ENCODE peak calls at places on chromosome 14, in nine cellular contexts. One of them, this sample, is unnamed.

GRCh38 chr14:51398898-51399297 is 158.9 kb downstream of the TMX1 start:
- DNase-seq in stomach: no peak
- DNase-seq in suprapubic skin: no peak
- DNase-seq in ovary: no peak
- DNase-seq in transverse colon: no peak
- DNase-seq in A549: peak
- DNase-seq in SK-N-SH: no peak
- DNase-seq in GM12878: no peak
- DNase-seq in HepG2: no peak
- DNase-seq in this sample: no peak

GRCh38 chr14:72666610-72667009 is 227.3 kb downstream of the DPF3 start:
- DNase-seq in stomach: no peak
- DNase-seq in suprapubic skin: no peak
- DNase-seq in ovary: no peak
- DNase-seq in transverse colon: no peak
- DNase-seq in A549: peak
- DNase-seq in SK-N-SH: no peak
- DNase-seq in GM12878: no peak
- DNase-seq in HepG2: no peak
- DNase-seq in this sample: no peak

GRCh38 chr14:28975084-28975483 is 208.5 kb downstream of the FOXG1 start:
- DNase-seq in stomach: no peak
- DNase-seq in suprapubic skin: no peak
- DNase-seq in ovary: no peak
- DNase-seq in transverse colon: no peak
- DNase-seq in A549: no peak
- DNase-seq in SK-N-SH: no peak
- DNase-seq in GM12878: no peak
- DNase-seq in HepG2: no peak
- DNase-seq in this sample: no peak

GRCh38 chr14:104439625-104440024 is 139.9 kb upstream of the C14orf180 start:
- DNase-seq in stomach: no peak
- DNase-seq in suprapubic skin: no peak
- DNase-seq in ovary: no peak
- DNase-seq in transverse colon: no peak
- DNase-seq in A549: no peak
- DNase-seq in SK-N-SH: no peak
- DNase-seq in GM12878: no peak
- DNase-seq in HepG2: no peak
- DNase-seq in this sample: no peak

GRCh38 chr14:63770187-63770807 is 42.4 kb upstream of the SGPP1 start:
- DNase-seq in stomach: peak
- DNase-seq in suprapubic skin: no peak
- DNase-seq in ovary: no peak
- DNase-seq in transverse colon: peak
- DNase-seq in A549: peak
- DNase-seq in SK-N-SH: peak
- DNase-seq in GM12878: no peak
- DNase-seq in HepG2: peak
- DNase-seq in this sample: peak

GRCh38 chr14:23569443-23570151 is 2.0 kb upstream of the AP1G2 start:
- DNase-seq in stomach: no peak
- DNase-seq in suprapubic skin: peak
- DNase-seq in ovary: no peak
- DNase-seq in transverse colon: no peak
- DNase-seq in A549: peak
- DNase-seq in SK-N-SH: peak
- DNase-seq in GM12878: no peak
- DNase-seq in HepG2: peak
- DNase-seq in this sample: no peak

GRCh38 chr14:76121089-76121748 is 30.5 kb upstream of the GPATCH2L start:
- DNase-seq in stomach: no peak
- DNase-seq in suprapubic skin: no peak
- DNase-seq in ovary: no peak
- DNase-seq in transverse colon: no peak
- DNase-seq in A549: no peak
- DNase-seq in SK-N-SH: no peak
- DNase-seq in GM12878: no peak
- DNase-seq in HepG2: no peak
- DNase-seq in this sample: no peak

GRCh38 chr14:33120341-33120740 is 181.7 kb downstream of the NPAS3 start:
- DNase-seq in stomach: no peak
- DNase-seq in suprapubic skin: no peak
- DNase-seq in ovary: no peak
- DNase-seq in transverse colon: no peak
- DNase-seq in A549: no peak
- DNase-seq in SK-N-SH: no peak
- DNase-seq in GM12878: no peak
- DNase-seq in HepG2: no peak
- DNase-seq in this sample: no peak

GRCh38 chr14:95784137-95784536 is 70.2 kb upstream of the TCL1A start:
- DNase-seq in stomach: no peak
- DNase-seq in suprapubic skin: no peak
- DNase-seq in ovary: no peak
- DNase-seq in transverse colon: no peak
- DNase-seq in A549: no peak
- DNase-seq in SK-N-SH: no peak
- DNase-seq in GM12878: no peak
- DNase-seq in HepG2: peak
- DNase-seq in this sample: no peak

GRCh38 chr14:56555921-56556570 is 23.6 kb upstream of the TMEM260 start:
- DNase-seq in stomach: no peak
- DNase-seq in suprapubic skin: no peak
- DNase-seq in ovary: no peak
- DNase-seq in transverse colon: no peak
- DNase-seq in A549: peak
- DNase-seq in SK-N-SH: peak
- DNase-seq in GM12878: no peak
- DNase-seq in HepG2: peak
- DNase-seq in this sample: no peak

GRCh38 chr14:63852817-63853730 is at the start of gene SYNE2:
- DNase-seq in stomach: peak
- DNase-seq in suprapubic skin: peak
- DNase-seq in ovary: peak
- DNase-seq in transverse colon: peak
- DNase-seq in A549: peak
- DNase-seq in SK-N-SH: peak
- DNase-seq in GM12878: no peak
- DNase-seq in HepG2: peak
- DNase-seq in this sample: peak

GRCh38 chr14:89349196-89350008 is 67.6 kb downstream of the FOXN3 start:
- DNase-seq in stomach: peak
- DNase-seq in suprapubic skin: no peak
- DNase-seq in ovary: no peak
- DNase-seq in transverse colon: peak
- DNase-seq in A549: peak
- DNase-seq in SK-N-SH: peak
- DNase-seq in GM12878: no peak
- DNase-seq in HepG2: no peak
- DNase-seq in this sample: no peak

GRCh38 chr14:96639550-96639949 is 137.4 kb downstream of the PAPOLA start:
- DNase-seq in stomach: peak
- DNase-seq in suprapubic skin: no peak
- DNase-seq in ovary: no peak
- DNase-seq in transverse colon: no peak
- DNase-seq in A549: no peak
- DNase-seq in SK-N-SH: no peak
- DNase-seq in GM12878: no peak
- DNase-seq in HepG2: no peak
- DNase-seq in this sample: no peak

GRCh38 chr14:60222820-60223219 is 26.2 kb upstream of the PPM1A start:
- DNase-seq in stomach: peak
- DNase-seq in suprapubic skin: no peak
- DNase-seq in ovary: no peak
- DNase-seq in transverse colon: no peak
- DNase-seq in A549: no peak
- DNase-seq in SK-N-SH: no peak
- DNase-seq in GM12878: no peak
- DNase-seq in HepG2: no peak
- DNase-seq in this sample: no peak

GRCh38 chr14:29442720-29443119 is 484.9 kb downstream of the PRKD1 start:
- DNase-seq in stomach: no peak
- DNase-seq in suprapubic skin: no peak
- DNase-seq in ovary: no peak
- DNase-seq in transverse colon: no peak
- DNase-seq in A549: no peak
- DNase-seq in SK-N-SH: no peak
- DNase-seq in GM12878: no peak
- DNase-seq in HepG2: no peak
- DNase-seq in this sample: no peak

DNA sequence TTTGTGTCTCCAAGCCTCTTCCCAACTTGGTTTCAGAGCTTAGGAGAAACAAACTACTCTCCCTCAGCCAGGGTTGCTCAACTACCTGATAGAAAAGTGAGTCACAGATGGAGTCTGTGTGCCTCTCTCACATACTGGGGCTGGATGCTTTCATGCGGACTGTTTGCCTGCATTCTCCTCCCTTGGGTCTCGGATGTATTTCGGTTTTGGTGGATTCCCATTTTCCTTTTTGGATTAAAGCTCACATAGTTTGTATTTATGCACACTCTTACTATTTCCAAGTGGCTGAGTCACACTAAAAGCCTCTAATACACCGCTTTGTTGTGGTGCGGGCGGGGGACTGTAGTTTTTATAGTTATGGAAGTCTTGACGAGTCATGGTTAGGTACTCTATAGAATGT is 505.4 kb downstream of the LRFN5 start:
- DNase-seq in stomach: no peak
- DNase-seq in suprapubic skin: no peak
- DNase-seq in ovary: no peak
- DNase-seq in transverse colon: no peak
- DNase-seq in A549: no peak
- DNase-seq in SK-N-SH: no peak
- DNase-seq in GM12878: no peak
- DNase-seq in HepG2: no peak
- DNase-seq in this sample: no peak
- H3K4me3 ChIP-seq in stomach: no peak
- H3K4me3 ChIP-seq in suprapubic skin: no peak
- H3K4me3 ChIP-seq in ovary: no peak
- H3K4me3 ChIP-seq in transverse colon: no peak
- H3K4me3 ChIP-seq in A549: no peak
- H3K4me3 ChIP-seq in SK-N-SH: no peak
- H3K4me3 ChIP-seq in GM12878: no peak
- H3K4me3 ChIP-seq in HepG2: no peak
- H3K4me3 ChIP-seq in this sample: no peak

DNA sequence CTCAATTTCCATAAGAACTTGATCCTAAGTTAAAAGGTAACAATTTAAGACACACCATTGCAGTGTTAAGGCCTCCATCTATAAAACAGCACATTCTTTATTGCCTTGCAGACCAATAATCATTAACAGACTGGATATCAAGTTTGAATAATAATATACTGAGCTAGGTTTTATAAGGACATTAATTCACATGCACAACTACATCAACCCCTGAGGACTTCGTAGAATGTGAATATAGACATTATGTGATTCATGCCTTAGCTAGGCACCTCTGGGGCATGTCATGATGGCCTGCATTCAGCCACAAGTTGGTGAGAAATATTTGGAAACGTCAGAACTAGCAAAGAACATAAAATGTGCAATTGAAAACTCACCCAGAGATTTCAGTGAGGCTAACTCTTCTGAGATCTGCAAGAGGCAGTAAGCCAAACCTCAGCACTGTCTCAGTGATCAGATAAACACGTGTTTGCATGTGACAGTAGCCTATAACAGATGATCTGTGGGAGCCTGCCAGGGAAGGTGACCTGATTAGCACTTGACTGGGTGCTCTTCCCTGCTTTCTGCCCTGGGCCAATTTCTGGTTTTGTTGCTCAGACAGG is 492.2 kb downstream of the FLRT2 start:
- DNase-seq in stomach: no peak
- DNase-seq in suprapubic skin: no peak
- DNase-seq in ovary: no peak
- DNase-seq in transverse colon: no peak
- DNase-seq in A549: no peak
- DNase-seq in SK-N-SH: no peak
- DNase-seq in GM12878: no peak
- DNase-seq in HepG2: no peak
- DNase-seq in this sample: no peak
- TF ChIP-seq EP300 in stomach: no peak
- TF ChIP-seq EP300 in suprapubic skin: no peak
- TF ChIP-seq EP300 in ovary: no peak
- TF ChIP-seq EP300 in transverse colon: no peak
- TF ChIP-seq EP300 in A549: no peak
- TF ChIP-seq EP300 in SK-N-SH: no peak
- TF ChIP-seq EP300 in GM12878: no peak
- TF ChIP-seq EP300 in HepG2: no peak
- TF ChIP-seq EP300 in this sample: no peak

GRCh38 chr14:92325835-92326234 is 2.9 kb downstream of the SLC24A4 start:
- DNase-seq in stomach: no peak
- DNase-seq in suprapubic skin: no peak
- DNase-seq in ovary: no peak
- DNase-seq in transverse colon: no peak
- DNase-seq in A549: peak
- DNase-seq in SK-N-SH: no peak
- DNase-seq in GM12878: no peak
- DNase-seq in HepG2: no peak
- DNase-seq in this sample: no peak

GRCh38 chr14:92323916-92324818 is 1.2 kb downstream of the SLC24A4 start:
- DNase-seq in stomach: no peak
- DNase-seq in suprapubic skin: no peak
- DNase-seq in ovary: no peak
- DNase-seq in transverse colon: no peak
- DNase-seq in A549: no peak
- DNase-seq in SK-N-SH: no peak
- DNase-seq in GM12878: no peak
- DNase-seq in HepG2: no peak
- DNase-seq in this sample: no peak

GRCh38 chr14:92321701-92322100 is 1.3 kb upstream of the SLC24A4 start:
- DNase-seq in stomach: no peak
- DNase-seq in suprapubic skin: no peak
- DNase-seq in ovary: no peak
- DNase-seq in transverse colon: no peak
- DNase-seq in A549: no peak
- DNase-seq in SK-N-SH: no peak
- DNase-seq in GM12878: no peak
- DNase-seq in HepG2: no peak
- DNase-seq in this sample: no peak

GRCh38 chr14:92322516-92322915 is 449 bp upstream of the SLC24A4 start:
- DNase-seq in stomach: no peak
- DNase-seq in suprapubic skin: no peak
- DNase-seq in ovary: no peak
- DNase-seq in transverse colon: no peak
- DNase-seq in A549: no peak
- DNase-seq in SK-N-SH: no peak
- DNase-seq in GM12878: no peak
- DNase-seq in HepG2: no peak
- DNase-seq in this sample: no peak

GRCh38 chr14:92323031-92323915 is at the start of gene SLC24A4:
- DNase-seq in stomach: no peak
- DNase-seq in suprapubic skin: no peak
- DNase-seq in ovary: no peak
- DNase-seq in transverse colon: no peak
- DNase-seq in A549: peak
- DNase-seq in SK-N-SH: peak
- DNase-seq in GM12878: no peak
- DNase-seq in HepG2: no peak
- DNase-seq in this sample: no peak
- H3K4me3 ChIP-seq in stomach: peak
- H3K4me3 ChIP-seq in suprapubic skin: peak
- H3K4me3 ChIP-seq in ovary: peak
- H3K4me3 ChIP-seq in transverse colon: peak
- H3K4me3 ChIP-seq in A549: peak
- H3K4me3 ChIP-seq in SK-N-SH: no peak
- H3K4me3 ChIP-seq in GM12878: peak
- H3K4me3 ChIP-seq in HepG2: no peak
- H3K4me3 ChIP-seq in this sample: peak

GRCh38 chr14:54600685-54601084 is 33.8 kb downstream of the SAMD4A start:
- DNase-seq in stomach: no peak
- DNase-seq in suprapubic skin: no peak
- DNase-seq in ovary: no peak
- DNase-seq in transverse colon: no peak
- DNase-seq in A549: no peak
- DNase-seq in SK-N-SH: no peak
- DNase-seq in GM12878: no peak
- DNase-seq in HepG2: no peak
- DNase-seq in this sample: no peak
- TF ChIP-seq EP300 in stomach: no peak
- TF ChIP-seq EP300 in suprapubic skin: no peak
- TF ChIP-seq EP300 in ovary: no peak
- TF ChIP-seq EP300 in transverse colon: no peak
- TF ChIP-seq EP300 in A549: no peak
- TF ChIP-seq EP300 in SK-N-SH: no peak
- TF ChIP-seq EP300 in GM12878: no peak
- TF ChIP-seq EP300 in HepG2: no peak
- TF ChIP-seq EP300 in this sample: no peak

This sample was measured in tibial nerve.